ENCODE peak calls at places on chromosomes 6 and 20, in seven cellular contexts. W is activated CD4-positive, CD25-positive, alpha-beta regulatory T cell; L is CD4-positive, alpha-beta T cell; G is cardiac fibroblast; K is H1; A is uterus; F is suprapubic skin. V is an unnamed sample.
A peak's percentile ranks its signal among the peaks of the same experiment; 100 is the strongest.

GRCh38 chr20:56718816-56719215 is 89.7 kb downstream of the TFAP2C start:
- DNase-seq in L (no peak), A (no peak), K (no peak), W (no peak), F (no peak), G (no peak), V (no peak)

GRCh38 chr6:166786704-166787293 is 159.7 kb upstream of the RPS6KA2 start:
- DNase-seq in W (no peak), G (peak; percentile 81), K (no peak), L (peak; percentile 10), F (no peak), A (no peak), V (peak; percentile 79)

GRCh38 chr6:110340566-110340965 is 17.6 kb downstream of the METTL24 start:
- DNase-seq in G (no peak), A (no peak), K (no peak), F (no peak), L (no peak), W (no peak), V (no peak)

GRCh38 chr20:46970937-46971630 is 76.4 kb downstream of the EYA2 start:
- DNase-seq in A (no peak), G (peak; percentile 79), L (no peak), K (no peak), F (no peak), W (no peak), V (peak; percentile 91)

GRCh38 chr6:51001399-51001798 is 182.7 kb downstream of the TFAP2B start:
- DNase-seq in L (no peak), G (no peak), A (no peak), K (no peak), W (no peak), F (no peak), V (no peak)

GRCh38 chr6:85455627-85456026 is 5.7 kb downstream of the NT5E start:
- DNase-seq in F (no peak), A (no peak), L (no peak), W (no peak), K (no peak), G (no peak), V (no peak)

GRCh38 chr20:3735768-3736167 is 3.3 kb downstream of the HSPA12B start:
- DNase-seq in F (no peak), G (no peak), A (no peak), W (no peak), K (no peak), L (no peak), V (no peak)

GRCh38 chr20:25258463-25258805 is 10.5 kb downstream of the PYGB start:
- DNase-seq in K (peak; percentile 34), L (no peak), F (no peak), G (no peak), W (no peak), A (no peak), V (no peak)

GRCh38 chr6:25953733-25954132 is 8.9 kb upstream of the TRIM38 start:
- DNase-seq in F (no peak), A (no peak), W (no peak), G (no peak), L (no peak), K (no peak), V (no peak)

GRCh38 chr20:24798930-24799705 is 150.0 kb upstream of the CST7 start:
- DNase-seq in F (no peak), G (no peak), W (no peak), L (no peak), A (no peak), K (no peak), V (no peak)

GRCh38 chr20:53343433-53343832 is 250.2 kb downstream of the ZNF217 start:
- DNase-seq in A (no peak), K (no peak), F (no peak), W (no peak), L (no peak), G (no peak), V (no peak)

GRCh38 chr6:28489366-28490190 is 26.0 kb downstream of the GPX6 start:
- DNase-seq in L (peak; percentile 33), A (peak; percentile 88), G (peak; percentile 78), K (peak; percentile 82), W (no peak), F (peak; percentile 68), V (peak; percentile 70)

GRCh38 chr6:17226269-17226668 is 54.9 kb upstream of the RBM24 start:
- DNase-seq in L (no peak), A (no peak), G (no peak), F (no peak), K (no peak), W (no peak), V (no peak)

GRCh38 chr20:45774933-45775332 is 16.8 kb downstream of the WFDC3 start:
- DNase-seq in G (no peak), K (no peak), A (no peak), W (no peak), F (no peak), L (no peak), V (no peak)

GRCh38 chr6:119273799-119274595 is 75.6 kb downstream of the MAN1A1 start:
- DNase-seq in G (peak; percentile 92), A (no peak), W (no peak), L (no peak), K (no peak), F (no peak), V (peak; percentile 97)

GRCh38 chr6:127554435-127555006 is 22.5 kb upstream of the C6orf58 start:
- DNase-seq in L (no peak), F (no peak), W (no peak), G (peak; percentile 50), A (no peak), K (no peak), V (peak; percentile 45)

GRCh38 chr6:82980086-82980485 is 85.6 kb downstream of the UBE3D start:
- DNase-seq in F (no peak), W (no peak), L (no peak), A (no peak), K (no peak), G (peak; percentile 72), V (no peak)

GRCh38 chr6:87334683-87335082 is 5.6 kb upstream of the GJB7 start:
- DNase-seq in L (no peak), F (no peak), G (peak; percentile 60), W (no peak), A (no peak), K (no peak), V (peak; percentile 23)

GRCh38 chr6:113169484-113169883 is 687.7 kb upstream of the MARCKS start:
- DNase-seq in F (no peak), A (no peak), W (no peak), K (no peak), L (no peak), G (peak; percentile 18), V (peak; percentile 55)

GRCh38 chr6:3654898-3655297 is 96.6 kb downstream of the PXDC1 start:
- DNase-seq in L (no peak), W (no peak), G (no peak), K (no peak), A (no peak), F (no peak), V (no peak)

GRCh38 chr6:133892444-133893323 is 3.8 kb downstream of the TCF21 start:
- DNase-seq in G (no peak), F (no peak), A (no peak), L (no peak), W (no peak), K (peak; percentile 56), V (no peak)

GRCh38 chr6:148538251-148539190 is 195.9 kb downstream of the SASH1 start:
- DNase-seq in W (no peak), L (no peak), K (no peak), A (no peak), G (peak; percentile 51), F (no peak), V (peak; percentile 60)

GRCh38 chr6:7051780-7052440 is 55.9 kb upstream of the RREB1 start:
- DNase-seq in G (peak; percentile 16), F (peak; percentile 80), L (peak; percentile 65), W (peak; percentile 31), A (peak; percentile 29), K (no peak), V (no peak)

GRCh38 chr6:146544783-146545182 is 1.1 kb downstream of the RAB32 start:
- DNase-seq in K (no peak), W (no peak), L (no peak), G (peak; percentile 17), A (no peak), F (no peak), V (peak; percentile 53)

GRCh38 chr6:125598422-125598821 is 151.0 kb upstream of the HEY2 start:
- DNase-seq in F (peak; percentile 68), W (no peak), L (no peak), G (peak; percentile 75), A (peak; percentile 46), K (no peak), V (peak; percentile 88)

V was measured in fibroblast of the aortic adventitia.